ENCODE peak calls at places on chromosome 10, in six cellular contexts. F is astrocyte, R is nephron progenitor cell, W is GM06990, Y is WTC11, X is NAMALWA. O is an unnamed sample.

GRCh38 chr10:69632516-69633199 is 2.6 kb downstream of the FAM241B start:
- DNase-seq in W (no peak), Y (no peak), X (no peak), R (no peak), F (no peak), O (no peak)

GRCh38 chr10:87617503-87617902 is 42.2 kb upstream of the PAPSS2 start:
- DNase-seq in R (no peak), F (no peak), W (no peak), X (no peak), Y (no peak), O (no peak)

GRCh38 chr10:5547934-5548660 is 23.3 kb downstream of the CALML3 start:
- DNase-seq in W (no peak), F (no peak), R (no peak), X (no peak), Y (no peak), O (peak)

GRCh38 chr10:89438525-89438924 is 24.2 kb downstream of the IFIT5 start:
- DNase-seq in Y (no peak), X (no peak), R (no peak), F (no peak), W (no peak), O (peak)

GRCh38 chr10:123470570-123470969 is 195.6 kb upstream of the GPR26 start:
- DNase-seq in F (no peak), Y (no peak), X (no peak), W (no peak), R (no peak), O (no peak)

GRCh38 chr10:124287071-124287685 is 131.5 kb downstream of the OAT start:
- DNase-seq in W (no peak), X (no peak), R (no peak), Y (peak), F (no peak), O (no peak)

GRCh38 chr10:53166325-53166724 is 393.7 kb upstream of the MBL2 start:
- DNase-seq in R (no peak), F (no peak), Y (no peak), W (no peak), X (no peak), O (no peak)

GRCh38 chr10:72316748-72317435 is 37.8 kb downstream of the DNAJB12 start:
- DNase-seq in X (peak), W (peak), R (no peak), Y (no peak), F (no peak), O (no peak)

GRCh38 chr10:1368772-1369171 is 312.6 kb downstream of the WDR37 start:
- DNase-seq in W (no peak), R (peak), Y (peak), X (no peak), F (no peak), O (peak)

GRCh38 chr10:11832042-11832441 is 8.9 kb downstream of the PROSER2 start:
- DNase-seq in F (no peak), Y (no peak), R (no peak), W (no peak), X (no peak), O (no peak)

GRCh38 chr10:131930150-131930549 is 29.3 kb downstream of the PPP2R2D start:
- DNase-seq in R (no peak), F (no peak), W (no peak), Y (no peak), X (no peak), O (no peak)

GRCh38 chr10:14327535-14327934 is 3.2 kb downstream of the FRMD4A start:
- DNase-seq in W (no peak), F (no peak), X (no peak), R (no peak), Y (no peak), O (peak)

GRCh38 chr10:44993226-44993921 is 7.3 kb upstream of the ZNF22 start:
- DNase-seq in R (no peak), W (no peak), F (no peak), Y (no peak), X (no peak), O (no peak)

GRCh38 chr10:58137813-58138212 is 129.9 kb downstream of the IPMK start:
- DNase-seq in Y (no peak), F (no peak), R (no peak), X (no peak), W (no peak), O (no peak)

GRCh38 chr10:133211141-133211830 is 18.7 kb upstream of the UTF1 start:
- DNase-seq in R (no peak), W (no peak), F (no peak), Y (no peak), X (no peak), O (no peak)

GRCh38 chr10:8063128-8063908 is 8.8 kb downstream of the GATA3 start:
- DNase-seq in R (no peak), W (no peak), Y (no peak), F (no peak), X (no peak), O (no peak)

GRCh38 chr10:70418229-70418628 is 14.3 kb downstream of the EIF4EBP2 start:
- DNase-seq in W (no peak), R (no peak), X (no peak), F (peak), Y (no peak), O (peak)

GRCh38 chr10:5492322-5492855 is 7.0 kb downstream of the CALML5 start:
- DNase-seq in R (no peak), F (no peak), W (no peak), Y (no peak), X (no peak), O (no peak)

GRCh38 chr10:71838264-71839211 is 12.5 kb downstream of the PSAP start:
- DNase-seq in R (no peak), F (peak), Y (no peak), X (no peak), W (no peak), O (peak)

GRCh38 chr10:82934429-82934828 is 1059.4 kb downstream of the NRG3 start:
- DNase-seq in F (no peak), W (no peak), R (no peak), Y (no peak), X (peak), O (no peak)

GRCh38 chr10:25631471-25631870 is 302.6 kb upstream of the MYO3A start:
- DNase-seq in Y (no peak), R (no peak), F (no peak), X (no peak), W (no peak), O (no peak)

GRCh38 chr10:485776-486572 is 203.5 kb downstream of the DIP2C start:
- DNase-seq in Y (no peak), W (no peak), R (no peak), F (no peak), X (no peak), O (no peak)

GRCh38 chr10:116974442-116975005 is 30.5 kb downstream of the SHTN1 start:
- DNase-seq in F (peak), Y (no peak), X (no peak), W (no peak), R (no peak), O (peak)

GRCh38 chr10:97069576-97070362 is 116.0 kb downstream of the SLIT1 start:
- DNase-seq in Y (no peak), R (no peak), F (no peak), W (no peak), X (peak), O (peak)

GRCh38 chr10:3401491-3401938 is 228.9 kb upstream of the PITRM1 start:
- DNase-seq in R (no peak), X (no peak), W (no peak), F (peak), Y (no peak), O (peak)

GRCh38 chr10:23314835-23315239 is 29.8 kb downstream of the C10orf67 start:
- DNase-seq in Y (no peak), R (peak), F (peak), W (no peak), X (peak), O (peak)

GRCh38 chr10:59881640-59882039 is 24.7 kb downstream of the CCDC6 start:
- DNase-seq in Y (no peak), X (no peak), F (no peak), R (no peak), W (no peak), O (no peak)

GRCh38 chr10:33052476-33052875 is 94.4 kb upstream of the ITGB1 start:
- DNase-seq in F (no peak), Y (no peak), W (no peak), X (no peak), R (no peak), O (no peak)

GRCh38 chr10:84256510-84257342 is 11.9 kb downstream of the RGR start:
- DNase-seq in W (peak), X (peak), R (peak), F (peak), Y (peak), O (no peak)

GRCh38 chr10:75788394-75789205 is 357.2 kb downstream of the LRMDA start:
- DNase-seq in X (no peak), F (no peak), R (no peak), Y (no peak), W (no peak), O (peak)

GRCh38 chr10:120727001-120727400 is 124.2 kb upstream of the WDR11 start:
- DNase-seq in W (no peak), R (no peak), Y (no peak), F (peak), X (no peak), O (no peak)

GRCh38 chr10:83164134-83164533 is 975.2 kb upstream of the GHITM start:
- DNase-seq in F (peak), W (no peak), Y (no peak), X (no peak), R (no peak), O (peak)

GRCh38 chr10:35259769-35260397 is 76.4 kb upstream of the CCNY start:
- DNase-seq in X (no peak), R (no peak), W (no peak), F (peak), Y (no peak), O (peak)

GRCh38 chr10:114024876-114025609 is 18.6 kb upstream of the ADRB1 start:
- DNase-seq in R (no peak), F (no peak), Y (no peak), W (peak), X (peak), O (peak)

GRCh38 chr10:100014129-100014762 is 4.5 kb upstream of the DNMBP start:
- DNase-seq in F (no peak), X (peak), W (peak), Y (no peak), R (no peak), O (no peak)

GRCh38 chr10:78852856-78853255 is 215.9 kb upstream of the ZMIZ1 start:
- DNase-seq in X (peak), R (peak), W (no peak), Y (peak), F (no peak), O (no peak)

GRCh38 chr10:87882555-87883294 is 19.3 kb downstream of the PTEN start:
- DNase-seq in F (no peak), W (no peak), R (no peak), Y (no peak), X (no peak), O (no peak)